ENCODE peak calls at places on chromosomes 11 and 22, in four cellular contexts. One of them, this sample, is unnamed.

GRCh38 chr22:20234760-20235452 is 33.2 kb downstream of the RTN4R start:
- DNase-seq in EL: no peak
- DNase-seq in cardiac septum: no peak
- DNase-seq in AG09319: no peak
- DNase-seq in this sample: no peak

GRCh38 chr11:26599876-26600434 is 27.9 kb upstream of the MUC15 start:
- DNase-seq in EL: no peak
- DNase-seq in AG09319: no peak
- DNase-seq in cardiac septum: no peak
- DNase-seq in this sample: no peak

GRCh38 chr11:133935551-133935910 is 21.2 kb downstream of the IGSF9B start:
- DNase-seq in EL: no peak
- DNase-seq in cardiac septum: no peak
- DNase-seq in AG09319: no peak
- DNase-seq in this sample: no peak

GRCh38 chr11:1200611-1201191 is 22.2 kb upstream of the MUC5B start:
- DNase-seq in AG09319: no peak
- DNase-seq in cardiac septum: peak; percentile 74
- DNase-seq in EL: no peak
- DNase-seq in this sample: no peak

GRCh38 chr22:36435516-36436415 is 45.7 kb downstream of the TXN2 start:
- DNase-seq in AG09319: no peak
- DNase-seq in EL: no peak
- DNase-seq in cardiac septum: no peak
- DNase-seq in this sample: no peak

GRCh38 chr22:45036154-45036553 is 26.3 kb upstream of the PHF21B start:
- DNase-seq in EL: peak; percentile 9
- DNase-seq in cardiac septum: no peak
- DNase-seq in AG09319: no peak
- DNase-seq in this sample: no peak

GRCh38 chr22:37283393-37283937 is 1.2 kb downstream of the CYTH4 start:
- DNase-seq in AG09319: no peak
- DNase-seq in cardiac septum: no peak
- DNase-seq in EL: no peak
- DNase-seq in this sample: no peak

GRCh38 chr11:68950268-68950667 is 30.5 kb downstream of the MRGPRD start:
- DNase-seq in cardiac septum: no peak
- DNase-seq in AG09319: no peak
- DNase-seq in EL: peak; percentile 27
- DNase-seq in this sample: peak; percentile 43

GRCh38 chr11:117857734-117858369 is 18.6 kb downstream of the FXYD6 start:
- DNase-seq in EL: no peak
- DNase-seq in AG09319: no peak
- DNase-seq in cardiac septum: no peak
- DNase-seq in this sample: no peak

GRCh38 chr11:30017467-30017895 is 651 bp upstream of the KCNA4 start:
- DNase-seq in cardiac septum: no peak
- DNase-seq in EL: no peak
- DNase-seq in AG09319: no peak
- DNase-seq in this sample: no peak

GRCh38 chr11:107853070-107853469 is 5.5 kb downstream of the SLC35F2 start:
- DNase-seq in AG09319: no peak
- DNase-seq in cardiac septum: no peak
- DNase-seq in EL: no peak
- DNase-seq in this sample: no peak

GRCh38 chr11:108838804-108839128 is 173.9 kb downstream of the DDX10 start:
- DNase-seq in EL: no peak
- DNase-seq in cardiac septum: no peak
- DNase-seq in AG09319: no peak
- DNase-seq in this sample: no peak

GRCh38 chr11:63763506-63764200 is 4.9 kb downstream of the ZFTA start:
- DNase-seq in cardiac septum: no peak
- DNase-seq in AG09319: no peak
- DNase-seq in EL: no peak
- DNase-seq in this sample: no peak

GRCh38 chr11:119571311-119571710 is 148.3 kb upstream of the THY1 start:
- DNase-seq in AG09319: no peak
- DNase-seq in cardiac septum: no peak
- DNase-seq in EL: no peak
- DNase-seq in this sample: no peak

GRCh38 chr11:116913000-116913399 is 75.6 kb upstream of the APOA1 start:
- DNase-seq in EL: peak; percentile 70
- DNase-seq in cardiac septum: no peak
- DNase-seq in AG09319: peak; percentile 39
- DNase-seq in this sample: peak; percentile 62

GRCh38 chr11:15326535-15326934 is 211.8 kb downstream of the INSC start:
- DNase-seq in AG09319: no peak
- DNase-seq in cardiac septum: no peak
- DNase-seq in EL: no peak
- DNase-seq in this sample: no peak

GRCh38 chr11:35516361-35516760 is 9.1 kb downstream of the PAMR1 start:
- DNase-seq in AG09319: no peak
- DNase-seq in EL: no peak
- DNase-seq in cardiac septum: no peak
- DNase-seq in this sample: no peak

GRCh38 chr11:133784359-133784758 is 61.0 kb downstream of the SPATA19 start:
- DNase-seq in cardiac septum: no peak
- DNase-seq in EL: no peak
- DNase-seq in AG09319: no peak
- DNase-seq in this sample: no peak

GRCh38 chr22:29457730-29458129 is 19.3 kb downstream of the RFPL1 start:
- DNase-seq in EL: peak; percentile 60
- DNase-seq in AG09319: no peak
- DNase-seq in cardiac septum: no peak
- DNase-seq in this sample: peak; percentile 61

GRCh38 chr11:19995131-19995530 is 165.1 kb downstream of the DBX1 start:
- DNase-seq in AG09319: peak; percentile 50
- DNase-seq in cardiac septum: peak; percentile 47
- DNase-seq in EL: peak; percentile 77
- DNase-seq in this sample: peak; percentile 47

GRCh38 chr22:27327981-27328721 is 473.4 kb downstream of the MN1 start:
- DNase-seq in AG09319: no peak
- DNase-seq in EL: peak; percentile 15
- DNase-seq in cardiac septum: no peak
- DNase-seq in this sample: peak; percentile 18

GRCh38 chr11:111378773-111379499 is at the start of gene POU2AF1:
- DNase-seq in AG09319: peak; percentile 5
- DNase-seq in cardiac septum: no peak
- DNase-seq in EL: peak; percentile 5
- DNase-seq in this sample: no peak

GRCh38 chr11:91653091-91653754 is 571.4 kb upstream of the FAT3 start:
- DNase-seq in EL: no peak
- DNase-seq in cardiac septum: no peak
- DNase-seq in AG09319: no peak
- DNase-seq in this sample: no peak

GRCh38 chr11:75469785-75470405 is 36.9 kb upstream of the KLHL35 start:
- DNase-seq in EL: no peak
- DNase-seq in cardiac septum: no peak
- DNase-seq in AG09319: no peak
- DNase-seq in this sample: no peak

GRCh38 chr11:121839821-121840220 is 276.2 kb downstream of the BLID start:
- DNase-seq in cardiac septum: no peak
- DNase-seq in AG09319: no peak
- DNase-seq in EL: peak; percentile 10
- DNase-seq in this sample: no peak

GRCh38 chr22:45101828-45102227 is 61.9 kb upstream of the NUP50 start:
- DNase-seq in cardiac septum: peak; percentile 87
- DNase-seq in AG09319: peak; percentile 59
- DNase-seq in EL: peak; percentile 70
- DNase-seq in this sample: peak; percentile 74

GRCh38 chr22:21444701-21445436 is 22.3 kb upstream of the TMEM191C start:
- DNase-seq in cardiac septum: peak; percentile 74
- DNase-seq in AG09319: no peak
- DNase-seq in EL: no peak
- DNase-seq in this sample: no peak

This sample was measured in dermis blood vessel endothelial cell.